ENCODE peak calls at places on chromosomes 7 and 10, in eight cellular contexts. One of them, this sample, is unnamed.

GRCh38 chr10:34314457-34314856 is 500.6 kb downstream of the PARD3 start:
- DNase-seq in sciatic nerve: no peak
- DNase-seq in NCI-H1930: no peak
- DNase-seq in fibroblast of pulmonary artery: no peak
- DNase-seq in esophagus squamous epithelium: no peak
- DNase-seq in H1: no peak
- DNase-seq in EH: no peak
- DNase-seq in transverse colon: no peak
- DNase-seq in this sample: no peak

GRCh38 chr7:141577043-141577839 is 26.0 kb downstream of the AGK start:
- DNase-seq in EH: no peak
- DNase-seq in NCI-H1930: no peak
- DNase-seq in transverse colon: no peak
- DNase-seq in H1: no peak
- DNase-seq in esophagus squamous epithelium: no peak
- DNase-seq in fibroblast of pulmonary artery: no peak
- DNase-seq in sciatic nerve: no peak
- DNase-seq in this sample: no peak

GRCh38 chr7:98038731-98039130 is 48.7 kb upstream of the OCM2 start:
- DNase-seq in NCI-H1930: no peak
- DNase-seq in sciatic nerve: no peak
- DNase-seq in esophagus squamous epithelium: no peak
- DNase-seq in fibroblast of pulmonary artery: no peak
- DNase-seq in H1: no peak
- DNase-seq in EH: no peak
- DNase-seq in transverse colon: no peak
- DNase-seq in this sample: no peak

GRCh38 chr10:103021897-103022286 is 103.8 kb downstream of the CNNM2 start:
- DNase-seq in transverse colon: no peak
- DNase-seq in EH: peak; percentile 64
- DNase-seq in sciatic nerve: no peak
- DNase-seq in H1: no peak
- DNase-seq in fibroblast of pulmonary artery: peak; percentile 53
- DNase-seq in esophagus squamous epithelium: no peak
- DNase-seq in NCI-H1930: no peak
- DNase-seq in this sample: no peak

GRCh38 chr10:99582255-99582770 is 37.9 kb downstream of the SLC25A28 start:
- DNase-seq in transverse colon: no peak
- DNase-seq in esophagus squamous epithelium: no peak
- DNase-seq in H1: no peak
- DNase-seq in fibroblast of pulmonary artery: no peak
- DNase-seq in sciatic nerve: no peak
- DNase-seq in NCI-H1930: no peak
- DNase-seq in EH: no peak
- DNase-seq in this sample: no peak

GRCh38 chr7:992742-993607 is 10.0 kb downstream of the CYP2W1 start:
- DNase-seq in H1: peak; percentile 96
- DNase-seq in esophagus squamous epithelium: peak; percentile 71
- DNase-seq in EH: peak; percentile 95
- DNase-seq in transverse colon: peak; percentile 98
- DNase-seq in fibroblast of pulmonary artery: peak; percentile 96
- DNase-seq in sciatic nerve: peak; percentile 99
- DNase-seq in NCI-H1930: peak; percentile 79
- DNase-seq in this sample: peak; percentile 98

GRCh38 chr10:63630928-63631685 is 109.9 kb downstream of the REEP3 start:
- DNase-seq in esophagus squamous epithelium: no peak
- DNase-seq in fibroblast of pulmonary artery: peak; percentile 95
- DNase-seq in EH: peak; percentile 34
- DNase-seq in H1: no peak
- DNase-seq in NCI-H1930: no peak
- DNase-seq in sciatic nerve: no peak
- DNase-seq in transverse colon: no peak
- DNase-seq in this sample: no peak

GRCh38 chr10:95976295-95977229 is 66.8 kb upstream of the CCNJ start:
- DNase-seq in NCI-H1930: no peak
- DNase-seq in transverse colon: no peak
- DNase-seq in EH: no peak
- DNase-seq in esophagus squamous epithelium: no peak
- DNase-seq in sciatic nerve: no peak
- DNase-seq in H1: no peak
- DNase-seq in fibroblast of pulmonary artery: no peak
- DNase-seq in this sample: no peak

GRCh38 chr7:140542226-140542625 is 62.9 kb upstream of the MKRN1 start:
- DNase-seq in EH: peak; percentile 75
- DNase-seq in H1: no peak
- DNase-seq in sciatic nerve: peak; percentile 75
- DNase-seq in transverse colon: no peak
- DNase-seq in fibroblast of pulmonary artery: peak; percentile 77
- DNase-seq in NCI-H1930: no peak
- DNase-seq in esophagus squamous epithelium: no peak
- DNase-seq in this sample: no peak

GRCh38 chr10:22253578-22253882 is 35.7 kb upstream of the EBLN1 start:
- DNase-seq in fibroblast of pulmonary artery: no peak
- DNase-seq in sciatic nerve: peak; percentile 84
- DNase-seq in transverse colon: peak; percentile 35
- DNase-seq in H1: no peak
- DNase-seq in EH: no peak
- DNase-seq in esophagus squamous epithelium: no peak
- DNase-seq in NCI-H1930: no peak
- DNase-seq in this sample: peak; percentile 17

GRCh38 chr7:128041203-128041602 is 10.0 kb upstream of the LRRC4 start:
- DNase-seq in EH: peak; percentile 90
- DNase-seq in sciatic nerve: no peak
- DNase-seq in esophagus squamous epithelium: no peak
- DNase-seq in transverse colon: no peak
- DNase-seq in NCI-H1930: no peak
- DNase-seq in H1: no peak
- DNase-seq in fibroblast of pulmonary artery: peak; percentile 80
- DNase-seq in this sample: no peak

GRCh38 chr10:95569368-95569767 is 8.2 kb upstream of the SORBS1 start:
- DNase-seq in sciatic nerve: no peak
- DNase-seq in EH: no peak
- DNase-seq in NCI-H1930: no peak
- DNase-seq in esophagus squamous epithelium: no peak
- DNase-seq in H1: no peak
- DNase-seq in fibroblast of pulmonary artery: peak; percentile 42
- DNase-seq in transverse colon: no peak
- DNase-seq in this sample: no peak

GRCh38 chr10:95837783-95838182 is 70.0 kb upstream of the CC2D2B start:
- DNase-seq in EH: no peak
- DNase-seq in NCI-H1930: no peak
- DNase-seq in esophagus squamous epithelium: no peak
- DNase-seq in H1: no peak
- DNase-seq in fibroblast of pulmonary artery: no peak
- DNase-seq in sciatic nerve: no peak
- DNase-seq in transverse colon: no peak
- DNase-seq in this sample: no peak

GRCh38 chr7:33773053-33773452 is 132.3 kb upstream of the BMPER start:
- DNase-seq in esophagus squamous epithelium: no peak
- DNase-seq in fibroblast of pulmonary artery: peak; percentile 70
- DNase-seq in H1: no peak
- DNase-seq in sciatic nerve: no peak
- DNase-seq in EH: peak; percentile 53
- DNase-seq in NCI-H1930: no peak
- DNase-seq in transverse colon: no peak
- DNase-seq in this sample: no peak

GRCh38 chr7:36742911-36743775 is 18.8 kb upstream of the AOAH start:
- DNase-seq in EH: no peak
- DNase-seq in fibroblast of pulmonary artery: no peak
- DNase-seq in H1: no peak
- DNase-seq in NCI-H1930: no peak
- DNase-seq in esophagus squamous epithelium: no peak
- DNase-seq in sciatic nerve: no peak
- DNase-seq in transverse colon: no peak
- DNase-seq in this sample: no peak

GRCh38 chr10:2387261-2387660 is 649.9 kb upstream of the ADARB2 start:
- DNase-seq in esophagus squamous epithelium: no peak
- DNase-seq in transverse colon: no peak
- DNase-seq in EH: no peak
- DNase-seq in sciatic nerve: no peak
- DNase-seq in fibroblast of pulmonary artery: no peak
- DNase-seq in H1: no peak
- DNase-seq in NCI-H1930: no peak
- DNase-seq in this sample: no peak